ENCODE peak calls at places on chromosome X, in six cellular contexts. One of them, this sample, is unnamed.

GRCh38 chrX:77009691-77010090 is 437.5 kb upstream of the FGF16 start:
- DNase-seq in CD8-positive, alpha-beta memory T cell: no peak
- DNase-seq in foreskin keratinocyte: peak
- DNase-seq in right atrium auricular region: no peak
- DNase-seq in keratinocyte: no peak
- DNase-seq in H9: no peak
- DNase-seq in this sample: no peak

GRCh38 chrX:8783100-8784098 is 17.8 kb downstream of the FAM9A start:
- DNase-seq in CD8-positive, alpha-beta memory T cell: peak
- DNase-seq in keratinocyte: no peak
- DNase-seq in foreskin keratinocyte: no peak
- DNase-seq in H9: peak
- DNase-seq in right atrium auricular region: no peak
- DNase-seq in this sample: no peak

GRCh38 chrX:132367984-132368383 is 120.9 kb downstream of the MBNL3 start:
- DNase-seq in foreskin keratinocyte: no peak
- DNase-seq in right atrium auricular region: no peak
- DNase-seq in CD8-positive, alpha-beta memory T cell: no peak
- DNase-seq in H9: no peak
- DNase-seq in keratinocyte: no peak
- DNase-seq in this sample: no peak

GRCh38 chrX:1802912-1803311 is 188.1 kb downstream of the ASMT start:
- DNase-seq in H9: no peak
- DNase-seq in keratinocyte: no peak
- DNase-seq in right atrium auricular region: no peak
- DNase-seq in CD8-positive, alpha-beta memory T cell: no peak
- DNase-seq in foreskin keratinocyte: no peak
- DNase-seq in this sample: no peak

GRCh38 chrX:139077303-139078131 is 366.0 kb upstream of the FGF13 start:
- DNase-seq in foreskin keratinocyte: peak
- DNase-seq in CD8-positive, alpha-beta memory T cell: no peak
- DNase-seq in right atrium auricular region: no peak
- DNase-seq in H9: no peak
- DNase-seq in keratinocyte: no peak
- DNase-seq in this sample: peak

GRCh38 chrX:153944800-153945150 is 332 bp upstream of the RENBP start:
- DNase-seq in keratinocyte: no peak
- DNase-seq in foreskin keratinocyte: no peak
- DNase-seq in right atrium auricular region: no peak
- DNase-seq in H9: no peak
- DNase-seq in CD8-positive, alpha-beta memory T cell: no peak
- DNase-seq in this sample: no peak

GRCh38 chrX:119406739-119407138 is 7.6 kb downstream of the SLC25A43 start:
- DNase-seq in right atrium auricular region: no peak
- DNase-seq in keratinocyte: no peak
- DNase-seq in CD8-positive, alpha-beta memory T cell: no peak
- DNase-seq in foreskin keratinocyte: no peak
- DNase-seq in H9: no peak
- DNase-seq in this sample: no peak

GRCh38 chrX:120549483-120550452 is 11.0 kb downstream of the CUL4B start:
- DNase-seq in keratinocyte: peak
- DNase-seq in right atrium auricular region: peak
- DNase-seq in foreskin keratinocyte: peak
- DNase-seq in H9: no peak
- DNase-seq in CD8-positive, alpha-beta memory T cell: no peak
- DNase-seq in this sample: peak

GRCh38 chrX:53711446-53711845 is 24.9 kb upstream of the HUWE1 start:
- DNase-seq in H9: no peak
- DNase-seq in right atrium auricular region: no peak
- DNase-seq in foreskin keratinocyte: peak
- DNase-seq in keratinocyte: no peak
- DNase-seq in CD8-positive, alpha-beta memory T cell: no peak
- DNase-seq in this sample: no peak

GRCh38 chrX:53685711-53686110 is 808 bp downstream of the HUWE1 start:
- DNase-seq in right atrium auricular region: no peak
- DNase-seq in CD8-positive, alpha-beta memory T cell: no peak
- DNase-seq in keratinocyte: no peak
- DNase-seq in H9: no peak
- DNase-seq in foreskin keratinocyte: no peak
- DNase-seq in this sample: no peak

GRCh38 chrX:20980426-20980825 is 393.8 kb upstream of the CNKSR2 start:
- DNase-seq in CD8-positive, alpha-beta memory T cell: no peak
- DNase-seq in H9: no peak
- DNase-seq in foreskin keratinocyte: no peak
- DNase-seq in right atrium auricular region: no peak
- DNase-seq in keratinocyte: no peak
- DNase-seq in this sample: no peak

GRCh38 chrX:148567229-148567628 is 66.8 kb downstream of the AFF2 start:
- DNase-seq in keratinocyte: no peak
- DNase-seq in H9: no peak
- DNase-seq in right atrium auricular region: no peak
- DNase-seq in CD8-positive, alpha-beta memory T cell: no peak
- DNase-seq in foreskin keratinocyte: no peak
- DNase-seq in this sample: no peak

GRCh38 chrX:84469226-84469625 is 33.0 kb downstream of the HDX start:
- DNase-seq in foreskin keratinocyte: peak
- DNase-seq in H9: no peak
- DNase-seq in CD8-positive, alpha-beta memory T cell: no peak
- DNase-seq in keratinocyte: no peak
- DNase-seq in right atrium auricular region: no peak
- DNase-seq in this sample: no peak

GRCh38 chrX:115350696-115351408 is 61.3 kb downstream of the LUZP4 start:
- DNase-seq in CD8-positive, alpha-beta memory T cell: no peak
- DNase-seq in keratinocyte: no peak
- DNase-seq in foreskin keratinocyte: no peak
- DNase-seq in H9: no peak
- DNase-seq in right atrium auricular region: no peak
- DNase-seq in this sample: no peak

GRCh38 chrX:138847930-138848329 is 136.4 kb upstream of the FGF13 start:
- DNase-seq in foreskin keratinocyte: no peak
- DNase-seq in right atrium auricular region: no peak
- DNase-seq in keratinocyte: no peak
- DNase-seq in H9: no peak
- DNase-seq in CD8-positive, alpha-beta memory T cell: no peak
- DNase-seq in this sample: peak

GRCh38 chrX:82556588-82556987 is 951.5 kb upstream of the POU3F4 start:
- DNase-seq in keratinocyte: no peak
- DNase-seq in CD8-positive, alpha-beta memory T cell: no peak
- DNase-seq in foreskin keratinocyte: no peak
- DNase-seq in H9: no peak
- DNase-seq in right atrium auricular region: no peak
- DNase-seq in this sample: no peak

GRCh38 chrX:95875661-95876060 is 809.0 kb upstream of the DIAPH2 start:
- DNase-seq in CD8-positive, alpha-beta memory T cell: no peak
- DNase-seq in right atrium auricular region: no peak
- DNase-seq in keratinocyte: no peak
- DNase-seq in H9: no peak
- DNase-seq in foreskin keratinocyte: no peak
- DNase-seq in this sample: no peak

GRCh38 chrX:104522386-104522785 is 43.6 kb upstream of the IL1RAPL2 start:
- DNase-seq in H9: peak
- DNase-seq in right atrium auricular region: no peak
- DNase-seq in keratinocyte: no peak
- DNase-seq in CD8-positive, alpha-beta memory T cell: no peak
- DNase-seq in foreskin keratinocyte: no peak
- DNase-seq in this sample: no peak

GRCh38 chrX:120790118-120790517 is 85.5 kb downstream of the CT47B1 start:
- DNase-seq in H9: peak
- DNase-seq in keratinocyte: no peak
- DNase-seq in right atrium auricular region: no peak
- DNase-seq in CD8-positive, alpha-beta memory T cell: peak
- DNase-seq in foreskin keratinocyte: no peak
- DNase-seq in this sample: no peak

GRCh38 chrX:30153881-30154260 is 61.5 kb upstream of the MAGEB2 start:
- DNase-seq in H9: no peak
- DNase-seq in CD8-positive, alpha-beta memory T cell: no peak
- DNase-seq in keratinocyte: no peak
- DNase-seq in right atrium auricular region: no peak
- DNase-seq in foreskin keratinocyte: no peak
- DNase-seq in this sample: no peak

GRCh38 chrX:142076633-142077032 is 128.5 kb downstream of the MAGEC2 start:
- DNase-seq in right atrium auricular region: no peak
- DNase-seq in CD8-positive, alpha-beta memory T cell: no peak
- DNase-seq in H9: no peak
- DNase-seq in foreskin keratinocyte: no peak
- DNase-seq in keratinocyte: no peak
- DNase-seq in this sample: no peak
- H3K27ac ChIP-seq in right atrium auricular region: no peak
- H3K27ac ChIP-seq in CD8-positive, alpha-beta memory T cell: no peak
- H3K27ac ChIP-seq in H9: no peak
- H3K27ac ChIP-seq in foreskin keratinocyte: no peak
- H3K27ac ChIP-seq in keratinocyte: no peak
- H3K27ac ChIP-seq in this sample: no peak

GRCh38 chrX:19865567-19866363 is 21.6 kb downstream of the SH3KBP1 start:
- DNase-seq in CD8-positive, alpha-beta memory T cell: no peak
- DNase-seq in foreskin keratinocyte: no peak
- DNase-seq in right atrium auricular region: no peak
- DNase-seq in keratinocyte: no peak
- DNase-seq in H9: no peak
- DNase-seq in this sample: no peak

GRCh38 chrX:19869195-19869594 is 18.2 kb downstream of the SH3KBP1 start:
- DNase-seq in keratinocyte: no peak
- DNase-seq in right atrium auricular region: no peak
- DNase-seq in H9: no peak
- DNase-seq in foreskin keratinocyte: no peak
- DNase-seq in CD8-positive, alpha-beta memory T cell: no peak
- DNase-seq in this sample: no peak

GRCh38 chrX:19866626-19867410 is 20.6 kb downstream of the SH3KBP1 start:
- DNase-seq in keratinocyte: no peak
- DNase-seq in right atrium auricular region: no peak
- DNase-seq in H9: no peak
- DNase-seq in foreskin keratinocyte: no peak
- DNase-seq in CD8-positive, alpha-beta memory T cell: no peak
- DNase-seq in this sample: no peak

GRCh38 chrX:19867411-19867732 is 20.0 kb downstream of the SH3KBP1 start:
- DNase-seq in keratinocyte: no peak
- DNase-seq in CD8-positive, alpha-beta memory T cell: no peak
- DNase-seq in right atrium auricular region: no peak
- DNase-seq in foreskin keratinocyte: no peak
- DNase-seq in H9: no peak
- DNase-seq in this sample: no peak

GRCh38 chrX:19867938-19868337 is 19.5 kb downstream of the SH3KBP1 start:
- DNase-seq in keratinocyte: no peak
- DNase-seq in CD8-positive, alpha-beta memory T cell: no peak
- DNase-seq in foreskin keratinocyte: no peak
- DNase-seq in H9: no peak
- DNase-seq in right atrium auricular region: no peak
- DNase-seq in this sample: no peak
- H3K27ac ChIP-seq in keratinocyte: no peak
- H3K27ac ChIP-seq in CD8-positive, alpha-beta memory T cell: no peak
- H3K27ac ChIP-seq in foreskin keratinocyte: no peak
- H3K27ac ChIP-seq in H9: no peak
- H3K27ac ChIP-seq in right atrium auricular region: no peak
- H3K27ac ChIP-seq in this sample: no peak

GRCh38 chrX:110012818-110013484 is 10.0 kb downstream of the TMEM164 start:
- DNase-seq in keratinocyte: no peak
- DNase-seq in right atrium auricular region: no peak
- DNase-seq in CD8-positive, alpha-beta memory T cell: no peak
- DNase-seq in H9: no peak
- DNase-seq in foreskin keratinocyte: no peak
- DNase-seq in this sample: no peak
- H3K27ac ChIP-seq in keratinocyte: no peak
- H3K27ac ChIP-seq in right atrium auricular region: no peak
- H3K27ac ChIP-seq in CD8-positive, alpha-beta memory T cell: no peak
- H3K27ac ChIP-seq in H9: no peak
- H3K27ac ChIP-seq in foreskin keratinocyte: no peak
- H3K27ac ChIP-seq in this sample: no peak

GRCh38 chrX:34915463-34916225 is 27.0 kb upstream of the FAM47B start:
- DNase-seq in foreskin keratinocyte: peak
- DNase-seq in keratinocyte: no peak
- DNase-seq in CD8-positive, alpha-beta memory T cell: no peak
- DNase-seq in H9: no peak
- DNase-seq in right atrium auricular region: no peak
- DNase-seq in this sample: no peak

GRCh38 chrX:34918856-34919255 is 23.7 kb upstream of the FAM47B start:
- DNase-seq in CD8-positive, alpha-beta memory T cell: no peak
- DNase-seq in H9: peak
- DNase-seq in right atrium auricular region: no peak
- DNase-seq in foreskin keratinocyte: no peak
- DNase-seq in keratinocyte: no peak
- DNase-seq in this sample: no peak

GRCh38 chrX:34917146-34917545 is 25.4 kb upstream of the FAM47B start:
- DNase-seq in H9: no peak
- DNase-seq in right atrium auricular region: no peak
- DNase-seq in keratinocyte: no peak
- DNase-seq in CD8-positive, alpha-beta memory T cell: no peak
- DNase-seq in foreskin keratinocyte: no peak
- DNase-seq in this sample: no peak

DNA sequence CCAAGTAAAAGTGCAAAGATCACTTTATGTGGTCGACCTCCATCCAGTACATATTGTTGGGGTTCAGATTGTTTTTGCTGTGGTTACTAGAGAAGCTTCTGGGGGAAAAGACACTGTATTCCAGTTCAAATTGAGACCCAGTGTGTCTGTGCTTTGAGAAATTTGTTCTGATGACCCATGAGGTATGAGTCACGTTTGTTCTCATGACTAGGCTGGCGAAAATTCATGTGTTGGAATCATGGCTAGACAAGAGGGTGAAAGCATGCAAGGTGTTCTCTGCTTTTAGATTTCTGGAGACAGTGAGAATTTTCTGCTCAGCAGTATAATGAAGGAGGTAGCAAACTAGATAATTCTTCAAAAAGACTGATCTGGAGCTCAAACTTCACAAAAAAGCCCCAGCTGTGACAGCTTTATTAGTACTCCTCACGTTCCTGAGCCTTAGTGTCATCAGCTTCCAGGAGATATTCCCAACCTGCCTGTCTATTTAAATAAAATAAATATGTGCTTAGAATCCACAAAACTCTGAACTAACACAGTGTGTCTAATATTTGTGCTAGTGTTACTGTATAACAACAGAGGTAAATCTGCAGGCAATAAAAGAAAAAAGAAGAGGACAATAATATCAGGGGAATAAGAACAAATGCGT is 24.4 kb upstream of the FAM47B start:
- DNase-seq in CD8-positive, alpha-beta memory T cell: no peak
- DNase-seq in foreskin keratinocyte: no peak
- DNase-seq in right atrium auricular region: no peak
- DNase-seq in H9: no peak
- DNase-seq in keratinocyte: no peak
- DNase-seq in this sample: no peak
- H3K27ac ChIP-seq in CD8-positive, alpha-beta memory T cell: no peak
- H3K27ac ChIP-seq in foreskin keratinocyte: no peak
- H3K27ac ChIP-seq in right atrium auricular region: no peak
- H3K27ac ChIP-seq in H9: no peak
- H3K27ac ChIP-seq in keratinocyte: no peak
- H3K27ac ChIP-seq in this sample: peak